ENCODE peak calls at places on chromosome 20, in four cellular contexts. O is stimulated activated CD4-positive, alpha-beta T cell treated with anti-CD3 and anti-CD28 coated beads, Interleukin-15, amount 100 ng/mL, for 1 hour; J is activated CD4-positive, alpha-beta T cell treated with anti-CD3 and anti-CD28 coated beads, Interleukin-2, amount 10 ng/mL, durations not matched to agents 7 days and 5 days; D is Right ventricle myocardium superior. T is an unnamed sample.

GRCh38 chr20:63744574-63745423 is 5.2 kb downstream of the SLC2A4RG start:
- DNase-seq in O (no peak), J (no peak), D (no peak), T (no peak)

GRCh38 chr20:362271-363254 is 15.7 kb downstream of the NRSN2 start:
- DNase-seq in O (no peak), J (peak; percentile 50), D (peak; percentile 92), T (peak; percentile 70)

GRCh38 chr20:15726416-15726815 is 846.8 kb downstream of the KIF16B start:
- DNase-seq in O (no peak), J (no peak), D (no peak), T (no peak)

GRCh38 chr20:47765715-47766594 is 19.3 kb downstream of the SULF2 start:
- DNase-seq in O (no peak), J (no peak), D (no peak), T (no peak)

GRCh38 chr20:22499475-22500174 is 84.7 kb downstream of the FOXA2 start:
- DNase-seq in O (no peak), J (no peak), D (no peak), T (no peak)

GRCh38 chr20:61263084-61263695 is 11.1 kb downstream of the CDH4 start:
- DNase-seq in O (peak; percentile 12), J (peak; percentile 36), D (no peak), T (peak; percentile 44)

GRCh38 chr20:62617711-62618483 is 24.4 kb upstream of the SLCO4A1 start:
- DNase-seq in O (no peak), J (peak; percentile 61), D (peak; percentile 87), T (peak; percentile 73)

GRCh38 chr20:3222635-3223600 is 13.6 kb downstream of the ITPA start:
- DNase-seq in O (no peak), J (peak; percentile 60), D (peak; percentile 79), T (peak; percentile 34)

GRCh38 chr20:34299925-34300806 is 3.0 kb downstream of the AHCY start:
- DNase-seq in O (no peak), J (no peak), D (no peak), T (no peak)

GRCh38 chr20:61443541-61444126 is 191.6 kb downstream of the CDH4 start:
- DNase-seq in O (no peak), J (no peak), D (no peak), T (no peak)

T was measured in activated T-cell treated with anti-CD3 and anti-CD28 coated beads, Interleukin-2, amount 50 U/mL, for 72 hours.